ENCODE peak calls at places on chromosomes 7 and 10, in eight cellular contexts. One of them, this sample, is unnamed.

GRCh38 chr10:58666024-58666423 is 153.4 kb downstream of the BICC1 start:
- DNase-seq in hepatocyte: peak; percentile 10
- DNase-seq in astrocyte of the spinal cord: peak; percentile 46
- DNase-seq in transverse colon: peak; percentile 17
- DNase-seq in gastrocnemius medialis: no peak
- DNase-seq in GM10248: no peak
- DNase-seq in esophagus muscularis mucosa: no peak
- DNase-seq in thoracic aorta: no peak
- DNase-seq in this sample: peak; percentile 71

GRCh38 chr7:155834486-155835048 is 22.3 kb upstream of the SHH start:
- DNase-seq in thoracic aorta: no peak
- DNase-seq in transverse colon: no peak
- DNase-seq in esophagus muscularis mucosa: no peak
- DNase-seq in gastrocnemius medialis: no peak
- DNase-seq in hepatocyte: no peak
- DNase-seq in astrocyte of the spinal cord: no peak
- DNase-seq in GM10248: no peak
- DNase-seq in this sample: no peak

GRCh38 chr10:60238408-60239100 is 151.1 kb downstream of the ANK3 start:
- DNase-seq in hepatocyte: peak; percentile 42
- DNase-seq in transverse colon: no peak
- DNase-seq in gastrocnemius medialis: no peak
- DNase-seq in astrocyte of the spinal cord: peak; percentile 64
- DNase-seq in thoracic aorta: no peak
- DNase-seq in esophagus muscularis mucosa: no peak
- DNase-seq in GM10248: peak; percentile 46
- DNase-seq in this sample: peak; percentile 52

GRCh38 chr10:13712799-13713581 is 126.2 kb downstream of the PRPF18 start:
- DNase-seq in GM10248: peak; percentile 74
- DNase-seq in hepatocyte: peak; percentile 36
- DNase-seq in esophagus muscularis mucosa: peak; percentile 93
- DNase-seq in thoracic aorta: peak; percentile 63
- DNase-seq in gastrocnemius medialis: peak; percentile 54
- DNase-seq in astrocyte of the spinal cord: peak; percentile 98
- DNase-seq in transverse colon: peak; percentile 66
- DNase-seq in this sample: peak; percentile 90

GRCh38 chr7:142153400-142153799 is 41.9 kb downstream of the MGAM2 start:
- DNase-seq in hepatocyte: peak; percentile 45
- DNase-seq in astrocyte of the spinal cord: no peak
- DNase-seq in GM10248: peak; percentile 12
- DNase-seq in thoracic aorta: no peak
- DNase-seq in gastrocnemius medialis: no peak
- DNase-seq in esophagus muscularis mucosa: no peak
- DNase-seq in transverse colon: peak; percentile 25
- DNase-seq in this sample: peak; percentile 43

GRCh38 chr10:94429049-94429707 is 26.8 kb downstream of the TBC1D12 start:
- DNase-seq in GM10248: no peak
- DNase-seq in astrocyte of the spinal cord: peak; percentile 75
- DNase-seq in esophagus muscularis mucosa: no peak
- DNase-seq in hepatocyte: no peak
- DNase-seq in thoracic aorta: no peak
- DNase-seq in transverse colon: no peak
- DNase-seq in gastrocnemius medialis: no peak
- DNase-seq in this sample: no peak

GRCh38 chr10:112711366-112711765 is 238.7 kb upstream of the TCF7L2 start:
- DNase-seq in hepatocyte: no peak
- DNase-seq in thoracic aorta: no peak
- DNase-seq in GM10248: no peak
- DNase-seq in transverse colon: no peak
- DNase-seq in gastrocnemius medialis: no peak
- DNase-seq in astrocyte of the spinal cord: peak; percentile 50
- DNase-seq in esophagus muscularis mucosa: peak; percentile 75
- DNase-seq in this sample: no peak

GRCh38 chr7:156122752-156123354 is 310.6 kb upstream of the SHH start:
- DNase-seq in esophagus muscularis mucosa: no peak
- DNase-seq in GM10248: no peak
- DNase-seq in gastrocnemius medialis: no peak
- DNase-seq in transverse colon: no peak
- DNase-seq in hepatocyte: no peak
- DNase-seq in astrocyte of the spinal cord: no peak
- DNase-seq in thoracic aorta: no peak
- DNase-seq in this sample: no peak

GRCh38 chr10:77290528-77291155 is 347.0 kb downstream of the KCNMA1 start:
- DNase-seq in thoracic aorta: no peak
- DNase-seq in gastrocnemius medialis: no peak
- DNase-seq in transverse colon: no peak
- DNase-seq in GM10248: no peak
- DNase-seq in esophagus muscularis mucosa: no peak
- DNase-seq in hepatocyte: peak; percentile 32
- DNase-seq in astrocyte of the spinal cord: peak; percentile 93
- DNase-seq in this sample: peak; percentile 31

GRCh38 chr10:59606551-59606961 is 103.1 kb downstream of the SLC16A9 start:
- DNase-seq in astrocyte of the spinal cord: peak; percentile 18
- DNase-seq in thoracic aorta: no peak
- DNase-seq in transverse colon: no peak
- DNase-seq in esophagus muscularis mucosa: no peak
- DNase-seq in hepatocyte: no peak
- DNase-seq in GM10248: no peak
- DNase-seq in gastrocnemius medialis: no peak
- DNase-seq in this sample: peak; percentile 79

GRCh38 chr7:69109131-69109740 is 489.0 kb upstream of the AUTS2 start:
- DNase-seq in GM10248: no peak
- DNase-seq in transverse colon: no peak
- DNase-seq in gastrocnemius medialis: no peak
- DNase-seq in astrocyte of the spinal cord: no peak
- DNase-seq in thoracic aorta: no peak
- DNase-seq in esophagus muscularis mucosa: no peak
- DNase-seq in hepatocyte: no peak
- DNase-seq in this sample: no peak

GRCh38 chr7:106766551-106766950 is 98.5 kb upstream of the PIK3CG start:
- DNase-seq in GM10248: no peak
- DNase-seq in gastrocnemius medialis: no peak
- DNase-seq in thoracic aorta: no peak
- DNase-seq in hepatocyte: no peak
- DNase-seq in transverse colon: no peak
- DNase-seq in esophagus muscularis mucosa: no peak
- DNase-seq in astrocyte of the spinal cord: no peak
- DNase-seq in this sample: no peak

GRCh38 chr7:77181739-77182138 is 17.9 kb downstream of the FGL2 start:
- DNase-seq in transverse colon: no peak
- DNase-seq in esophagus muscularis mucosa: no peak
- DNase-seq in astrocyte of the spinal cord: no peak
- DNase-seq in thoracic aorta: no peak
- DNase-seq in gastrocnemius medialis: no peak
- DNase-seq in GM10248: no peak
- DNase-seq in hepatocyte: no peak
- DNase-seq in this sample: no peak

GRCh38 chr7:22610258-22610657 is 110.3 kb upstream of the STEAP1B start:
- DNase-seq in gastrocnemius medialis: no peak
- DNase-seq in hepatocyte: no peak
- DNase-seq in astrocyte of the spinal cord: no peak
- DNase-seq in thoracic aorta: no peak
- DNase-seq in esophagus muscularis mucosa: no peak
- DNase-seq in GM10248: no peak
- DNase-seq in transverse colon: no peak
- DNase-seq in this sample: no peak

GRCh38 chr7:78996013-78996412 is 457.5 kb downstream of the MAGI2 start:
- DNase-seq in astrocyte of the spinal cord: no peak
- DNase-seq in transverse colon: no peak
- DNase-seq in gastrocnemius medialis: no peak
- DNase-seq in hepatocyte: no peak
- DNase-seq in GM10248: no peak
- DNase-seq in thoracic aorta: no peak
- DNase-seq in esophagus muscularis mucosa: no peak
- DNase-seq in this sample: no peak

GRCh38 chr7:140215281-140215680 is 38.5 kb upstream of the KDM7A start:
- DNase-seq in GM10248: no peak
- DNase-seq in thoracic aorta: no peak
- DNase-seq in astrocyte of the spinal cord: no peak
- DNase-seq in hepatocyte: no peak
- DNase-seq in transverse colon: no peak
- DNase-seq in gastrocnemius medialis: no peak
- DNase-seq in esophagus muscularis mucosa: no peak
- DNase-seq in this sample: no peak

GRCh38 chr7:157625973-157626790 is 289.4 kb downstream of the DNAJB6 start:
- DNase-seq in GM10248: no peak
- DNase-seq in hepatocyte: no peak
- DNase-seq in esophagus muscularis mucosa: no peak
- DNase-seq in thoracic aorta: no peak
- DNase-seq in gastrocnemius medialis: no peak
- DNase-seq in transverse colon: no peak
- DNase-seq in astrocyte of the spinal cord: no peak
- DNase-seq in this sample: no peak

GRCh38 chr7:128938524-128939074 is 872 bp downstream of the IRF5 start:
- DNase-seq in transverse colon: peak; percentile 55
- DNase-seq in esophagus muscularis mucosa: no peak
- DNase-seq in astrocyte of the spinal cord: no peak
- DNase-seq in GM10248: no peak
- DNase-seq in gastrocnemius medialis: no peak
- DNase-seq in thoracic aorta: no peak
- DNase-seq in hepatocyte: no peak
- DNase-seq in this sample: peak; percentile 30

GRCh38 chr7:25402528-25402927 is 174.2 kb upstream of the NPVF start:
- DNase-seq in gastrocnemius medialis: no peak
- DNase-seq in esophagus muscularis mucosa: peak; percentile 39
- DNase-seq in GM10248: no peak
- DNase-seq in astrocyte of the spinal cord: no peak
- DNase-seq in transverse colon: no peak
- DNase-seq in hepatocyte: no peak
- DNase-seq in thoracic aorta: no peak
- DNase-seq in this sample: no peak

GRCh38 chr10:102344067-102344466 is 51.4 kb upstream of the NFKB2 start:
- DNase-seq in esophagus muscularis mucosa: no peak
- DNase-seq in astrocyte of the spinal cord: peak; percentile 47
- DNase-seq in hepatocyte: no peak
- DNase-seq in thoracic aorta: no peak
- DNase-seq in transverse colon: no peak
- DNase-seq in GM10248: no peak
- DNase-seq in gastrocnemius medialis: no peak
- DNase-seq in this sample: peak; percentile 66

GRCh38 chr7:54796150-54796549 is 37.1 kb upstream of the SEC61G start:
- DNase-seq in thoracic aorta: no peak
- DNase-seq in hepatocyte: no peak
- DNase-seq in esophagus muscularis mucosa: no peak
- DNase-seq in GM10248: no peak
- DNase-seq in transverse colon: no peak
- DNase-seq in gastrocnemius medialis: no peak
- DNase-seq in astrocyte of the spinal cord: no peak
- DNase-seq in this sample: no peak

GRCh38 chr7:673681-674453 is 52.6 kb upstream of the DNAAF5 start:
- DNase-seq in GM10248: no peak
- DNase-seq in hepatocyte: no peak
- DNase-seq in thoracic aorta: no peak
- DNase-seq in transverse colon: no peak
- DNase-seq in esophagus muscularis mucosa: no peak
- DNase-seq in astrocyte of the spinal cord: no peak
- DNase-seq in gastrocnemius medialis: no peak
- DNase-seq in this sample: no peak

GRCh38 chr7:90771281-90771680 is 175.2 kb downstream of the CDK14 start:
- DNase-seq in esophagus muscularis mucosa: no peak
- DNase-seq in astrocyte of the spinal cord: peak; percentile 18
- DNase-seq in transverse colon: no peak
- DNase-seq in hepatocyte: no peak
- DNase-seq in thoracic aorta: no peak
- DNase-seq in gastrocnemius medialis: no peak
- DNase-seq in GM10248: no peak
- DNase-seq in this sample: no peak

GRCh38 chr7:134298902-134299683 is 17.6 kb downstream of the SLC35B4 start:
- DNase-seq in transverse colon: peak; percentile 48
- DNase-seq in astrocyte of the spinal cord: peak; percentile 56
- DNase-seq in esophagus muscularis mucosa: no peak
- DNase-seq in gastrocnemius medialis: no peak
- DNase-seq in hepatocyte: peak; percentile 66
- DNase-seq in thoracic aorta: no peak
- DNase-seq in GM10248: no peak
- DNase-seq in this sample: no peak

GRCh38 chr10:78846770-78847169 is 222.0 kb upstream of the ZMIZ1 start:
- DNase-seq in hepatocyte: no peak
- DNase-seq in esophagus muscularis mucosa: no peak
- DNase-seq in transverse colon: no peak
- DNase-seq in GM10248: no peak
- DNase-seq in gastrocnemius medialis: peak; percentile 10
- DNase-seq in thoracic aorta: no peak
- DNase-seq in astrocyte of the spinal cord: no peak
- DNase-seq in this sample: no peak

GRCh38 chr7:28032738-28033380 is 147.7 kb downstream of the JAZF1 start:
- DNase-seq in esophagus muscularis mucosa: no peak
- DNase-seq in thoracic aorta: no peak
- DNase-seq in GM10248: no peak
- DNase-seq in hepatocyte: no peak
- DNase-seq in gastrocnemius medialis: no peak
- DNase-seq in astrocyte of the spinal cord: no peak
- DNase-seq in transverse colon: no peak
- DNase-seq in this sample: no peak
- TF ChIP-seq CTCF in esophagus muscularis mucosa: no peak
- TF ChIP-seq CTCF in thoracic aorta: no peak
- TF ChIP-seq CTCF in GM10248: no peak
- TF ChIP-seq CTCF in hepatocyte: no peak
- TF ChIP-seq CTCF in gastrocnemius medialis: no peak
- TF ChIP-seq CTCF in astrocyte of the spinal cord: no peak
- TF ChIP-seq CTCF in transverse colon: no peak
- TF ChIP-seq CTCF in this sample: no peak

DNA sequence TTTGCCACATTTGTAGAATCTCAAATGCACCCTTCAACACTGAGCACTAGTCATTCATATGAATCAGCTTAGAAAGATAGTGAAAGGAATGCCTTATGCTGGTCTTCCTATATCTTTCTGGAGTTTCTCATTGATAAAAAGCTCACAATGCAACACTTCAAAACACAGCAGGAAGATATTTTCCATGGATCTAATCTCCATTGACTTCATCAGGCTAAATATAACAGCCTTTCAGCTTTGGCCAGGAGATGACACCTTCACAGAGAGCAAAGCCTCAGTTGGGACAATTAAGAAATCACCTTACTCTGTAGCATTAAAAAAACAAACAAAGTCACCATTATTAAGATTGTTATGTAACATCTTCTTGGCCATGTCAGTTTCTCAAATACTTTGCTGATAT is 6.7 kb downstream of the NRP1 start:
- DNase-seq in thoracic aorta: no peak
- DNase-seq in transverse colon: no peak
- DNase-seq in gastrocnemius medialis: no peak
- DNase-seq in astrocyte of the spinal cord: no peak
- DNase-seq in esophagus muscularis mucosa: no peak
- DNase-seq in hepatocyte: no peak
- DNase-seq in GM10248: no peak
- DNase-seq in this sample: peak; percentile 42
- TF ChIP-seq CTCF in thoracic aorta: no peak
- TF ChIP-seq CTCF in transverse colon: no peak
- TF ChIP-seq CTCF in gastrocnemius medialis: peak; percentile 53
- TF ChIP-seq CTCF in astrocyte of the spinal cord: peak; percentile 44
- TF ChIP-seq CTCF in esophagus muscularis mucosa: peak; percentile 28
- TF ChIP-seq CTCF in hepatocyte: peak; percentile 48
- TF ChIP-seq CTCF in GM10248: no peak
- TF ChIP-seq CTCF in this sample: peak; percentile 29

GRCh38 chr7:93374345-93374940 is 142.3 kb downstream of the VPS50 start:
- DNase-seq in GM10248: peak; percentile 15
- DNase-seq in astrocyte of the spinal cord: peak; percentile 52
- DNase-seq in hepatocyte: peak; percentile 57
- DNase-seq in thoracic aorta: no peak
- DNase-seq in transverse colon: no peak
- DNase-seq in gastrocnemius medialis: no peak
- DNase-seq in esophagus muscularis mucosa: no peak
- DNase-seq in this sample: peak; percentile 47
- TF ChIP-seq CTCF in GM10248: peak; percentile 65
- TF ChIP-seq CTCF in astrocyte of the spinal cord: peak; percentile 93
- TF ChIP-seq CTCF in hepatocyte: peak; percentile 69
- TF ChIP-seq CTCF in thoracic aorta: peak; percentile 51
- TF ChIP-seq CTCF in transverse colon: peak; percentile 60
- TF ChIP-seq CTCF in gastrocnemius medialis: peak; percentile 55
- TF ChIP-seq CTCF in esophagus muscularis mucosa: peak; percentile 59
- TF ChIP-seq CTCF in this sample: peak; percentile 52

GRCh38 chr10:44071479-44071878 is 313.4 kb downstream of the CXCL12 start:
- DNase-seq in hepatocyte: no peak
- DNase-seq in esophagus muscularis mucosa: no peak
- DNase-seq in thoracic aorta: no peak
- DNase-seq in gastrocnemius medialis: no peak
- DNase-seq in transverse colon: no peak
- DNase-seq in GM10248: no peak
- DNase-seq in astrocyte of the spinal cord: no peak
- DNase-seq in this sample: peak; percentile 4
- TF ChIP-seq CTCF in hepatocyte: no peak
- TF ChIP-seq CTCF in esophagus muscularis mucosa: no peak
- TF ChIP-seq CTCF in thoracic aorta: no peak
- TF ChIP-seq CTCF in gastrocnemius medialis: no peak
- TF ChIP-seq CTCF in transverse colon: no peak
- TF ChIP-seq CTCF in GM10248: no peak
- TF ChIP-seq CTCF in astrocyte of the spinal cord: no peak
- TF ChIP-seq CTCF in this sample: no peak

This sample was measured in MCF 10A.